ENCODE peak calls at places on chromosome 17, in six cellular contexts. Z, R, A, X, Y and C are unnamed samples.
A peak's percentile ranks its signal among the peaks of the same experiment; 100 is the strongest.

GRCh38 chr17:6514371-6514770 is 42.0 kb downstream of the PITPNM3 start:
- DNase-seq in Z (no peak), R (no peak), A (no peak), X (no peak), Y (no peak), C (no peak)

GRCh38 chr17:7445011-7445927 is at the start of gene CHRNB1:
- DNase-seq in Z (no peak), R (peak; percentile 93), A (peak; percentile 85), X (no peak), Y (peak; percentile 29), C (peak; percentile 75)

GRCh38 chr17:28485049-28485448 is 11.6 kb downstream of the SLC13A2 start:
- DNase-seq in Z (no peak), R (no peak), A (no peak), X (no peak), Y (no peak), C (no peak)

GRCh38 chr17:72890711-72891110 is 201.8 kb downstream of the SLC39A11 start:
- DNase-seq in Z (no peak), R (no peak), A (no peak), X (no peak), Y (no peak), C (no peak)

GRCh38 chr17:33977729-33978514 is 277.2 kb upstream of the CCL2 start:
- DNase-seq in Z (no peak), R (no peak), A (no peak), X (no peak), Y (no peak), C (no peak)

GRCh38 chr17:58889928-58890327 is 134.3 kb downstream of the PPM1E start:
- DNase-seq in Z (no peak), R (no peak), A (no peak), X (no peak), Y (no peak), C (no peak)

GRCh38 chr17:30332057-30332542 is 1.8 kb downstream of the TMIGD1 start:
- DNase-seq in Z (no peak), R (no peak), A (no peak), X (no peak), Y (peak; percentile 29), C (no peak)

GRCh38 chr17:74677558-74678466 is 34.9 kb downstream of the CD300LF start:
- DNase-seq in Z (peak; percentile 94), R (peak; percentile 51), A (no peak), X (no peak), Y (no peak), C (no peak)

GRCh38 chr17:70913086-70913485 is 743.8 kb downstream of the KCNJ2 start:
- DNase-seq in Z (no peak), R (no peak), A (no peak), X (no peak), Y (no peak), C (no peak)

GRCh38 chr17:48954300-48954755 is 9.7 kb upstream of the SNF8 start:
- DNase-seq in Z (peak; percentile 23), R (peak; percentile 73), A (no peak), X (no peak), Y (no peak), C (peak; percentile 53)

GRCh38 chr17:78954684-78955083 is 25.0 kb downstream of the LGALS3BP start:
- DNase-seq in Z (no peak), R (no peak), A (no peak), X (no peak), Y (no peak), C (no peak)

GRCh38 chr17:61863801-61864126 is 436 bp upstream of the BRIP1 start:
- DNase-seq in Z (no peak), R (no peak), A (no peak), X (no peak), Y (no peak), C (no peak)

GRCh38 chr17:76710863-76711611 is at the start of gene MXRA7:
- DNase-seq in Z (peak; percentile 30), R (peak; percentile 78), A (peak; percentile 67), X (peak; percentile 59), Y (peak; percentile 76), C (peak; percentile 65)

GRCh38 chr17:55332296-55333041 is 67.7 kb downstream of the HLF start:
- DNase-seq in Z (no peak), R (no peak), A (peak; percentile 44), X (no peak), Y (no peak), C (no peak)

GRCh38 chr17:59356543-59357218 is 25.2 kb downstream of the YPEL2 start:
- DNase-seq in Z (no peak), R (no peak), A (no peak), X (no peak), Y (no peak), C (no peak)

GRCh38 chr17:673200-673681 is 41.4 kb downstream of the VPS53 start:
- DNase-seq in Z (no peak), R (peak; percentile 42), A (peak; percentile 66), X (no peak), Y (no peak), C (no peak)

GRCh38 chr17:69898606-69899005 is 176.4 kb upstream of the KCNJ16 start:
- DNase-seq in Z (no peak), R (no peak), A (peak; percentile 74), X (no peak), Y (no peak), C (no peak)

GRCh38 chr17:36089888-36090836 is at the start of gene CCL3:
- DNase-seq in Z (no peak), R (no peak), A (peak; percentile 46), X (peak; percentile 53), Y (peak; percentile 61), C (no peak)

GRCh38 chr17:16036261-16036660 is 36.6 kb downstream of the TTC19 start:
- DNase-seq in Z (no peak), R (no peak), A (no peak), X (no peak), Y (no peak), C (no peak)